ENCODE peak calls at places on chromosomes 12 and 14, in four cellular contexts. G, E, R and V are unnamed samples.

GRCh38 chr12:94566345-94566744 is 84.0 kb downstream of the TMCC3 start:
- DNase-seq in E (no peak), R (no peak), G (no peak), V (no peak)

GRCh38 chr12:117872521-117873169 is 96.1 kb downstream of the KSR2 start:
- DNase-seq in E (no peak), R (no peak), G (no peak), V (no peak)

GRCh38 chr14:21978184-21978998 is 304.8 kb upstream of the OR4E1 start:
- DNase-seq in E (peak; percentile 85), R (no peak), G (peak; percentile 29), V (peak; percentile 42)

GRCh38 chr14:95059126-95059525 is 98.2 kb downstream of the DICER1 start:
- DNase-seq in G (no peak), R (no peak), E (no peak), V (no peak)

GRCh38 chr14:81137316-81137715 is 83.4 kb downstream of the GTF2A1 start:
- DNase-seq in R (no peak), G (peak; percentile 12), E (no peak), V (no peak)

GRCh38 chr14:63727231-63727735 is 582 bp downstream of the SGPP1 start:
- DNase-seq in R (no peak), E (peak; percentile 57), G (peak; percentile 15), V (peak; percentile 5)

GRCh38 chr12:15274561-15274967 is 47.7 kb upstream of the PTPRO start:
- DNase-seq in R (no peak), G (no peak), E (no peak), V (no peak)

GRCh38 chr12:4037747-4038312 is 164.6 kb upstream of the PARP11 start:
- DNase-seq in R (no peak), E (peak; percentile 74), G (peak; percentile 29), V (peak; percentile 10)

GRCh38 chr14:30985796-30986195 is 39.7 kb upstream of the AP4S1 start:
- DNase-seq in G (no peak), R (no peak), E (no peak), V (no peak)

GRCh38 chr14:100374270-100374669 is 51.1 kb downstream of the SLC25A47 start:
- DNase-seq in R (no peak), G (no peak), E (no peak), V (no peak)

GRCh38 chr12:121452356-121453021 is 52.6 kb downstream of the RNF34 start:
- DNase-seq in G (no peak), E (no peak), R (no peak), V (no peak)

GRCh38 chr12:124715121-124715990 is 147.9 kb upstream of the NCOR2 start:
- DNase-seq in R (no peak), E (no peak), G (no peak), V (peak; percentile 37)

GRCh38 chr14:76227450-76228050 is 75.8 kb downstream of the GPATCH2L start:
- DNase-seq in R (no peak), E (no peak), G (no peak), V (no peak)

GRCh38 chr14:76647699-76648298 is 113.5 kb upstream of the VASH1 start:
- DNase-seq in E (peak; percentile 90), G (peak; percentile 71), R (no peak), V (peak; percentile 54)

GRCh38 chr12:67482751-67483661 is 165.5 kb upstream of the DYRK2 start:
- DNase-seq in E (no peak), R (peak; percentile 66), G (no peak), V (no peak)

DNA sequence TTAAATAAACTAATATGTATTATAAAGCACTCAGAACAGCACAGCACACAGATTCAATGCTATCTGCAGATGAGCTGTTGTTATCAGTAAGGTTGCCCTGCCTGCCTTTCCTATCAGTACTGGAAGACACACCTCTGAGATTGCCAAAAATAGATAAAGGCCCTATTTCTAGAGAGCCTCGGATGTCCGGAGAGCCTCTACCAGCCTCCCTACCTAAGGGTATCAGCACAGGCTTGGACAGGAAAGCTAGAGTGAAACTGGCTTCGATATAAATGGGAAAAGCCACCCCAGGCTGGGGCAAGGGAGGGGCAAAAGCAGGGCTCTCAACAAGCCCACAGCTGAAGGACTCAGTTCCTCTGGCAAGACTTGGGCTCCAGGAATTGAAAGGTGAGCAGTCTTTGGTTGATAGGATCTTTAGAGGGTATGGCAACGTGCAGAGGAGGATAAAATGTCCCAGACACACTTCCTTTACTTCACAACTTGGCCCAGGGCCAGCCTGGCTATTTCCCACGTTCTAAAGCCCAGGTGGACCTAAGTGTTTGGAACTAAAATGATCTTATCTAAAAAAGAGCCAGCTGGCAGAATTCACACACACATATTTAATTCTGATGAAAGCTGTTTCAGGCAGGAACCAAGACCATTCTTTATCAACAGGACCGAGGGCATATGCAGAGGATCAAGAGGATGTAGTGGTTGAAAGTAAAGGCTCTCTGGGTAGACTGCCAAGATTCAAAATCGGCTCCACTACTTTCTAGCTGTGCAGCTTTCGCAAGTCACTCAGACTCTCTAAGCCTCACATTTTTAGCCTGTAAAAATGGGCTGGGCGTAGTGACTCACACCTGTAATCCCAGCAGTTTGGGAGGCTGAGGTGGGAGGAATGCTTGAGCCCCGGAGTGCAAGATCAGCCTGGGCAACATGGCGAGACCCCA is 37.8 kb upstream of the ITPR2 start:
- DNase-seq in R (peak; percentile 35), G (no peak), E (no peak), V (no peak)
- TF ChIP-seq JUNB in R (no peak), G (no peak), E (no peak), V (no peak)

GRCh38 chr12:131379758-131380157 is 331.1 kb upstream of the SFSWAP start:
- DNase-seq in G (no peak), E (no peak), R (no peak), V (no peak)
- TF ChIP-seq JUNB in G (no peak), E (no peak), R (no peak), V (no peak)

GRCh38 chr14:72576258-72576657 is 317.6 kb downstream of the DPF3 start:
- DNase-seq in G (no peak), R (no peak), E (no peak), V (no peak)
- TF ChIP-seq JUNB in G (no peak), R (no peak), E (no peak), V (no peak)

DNA sequence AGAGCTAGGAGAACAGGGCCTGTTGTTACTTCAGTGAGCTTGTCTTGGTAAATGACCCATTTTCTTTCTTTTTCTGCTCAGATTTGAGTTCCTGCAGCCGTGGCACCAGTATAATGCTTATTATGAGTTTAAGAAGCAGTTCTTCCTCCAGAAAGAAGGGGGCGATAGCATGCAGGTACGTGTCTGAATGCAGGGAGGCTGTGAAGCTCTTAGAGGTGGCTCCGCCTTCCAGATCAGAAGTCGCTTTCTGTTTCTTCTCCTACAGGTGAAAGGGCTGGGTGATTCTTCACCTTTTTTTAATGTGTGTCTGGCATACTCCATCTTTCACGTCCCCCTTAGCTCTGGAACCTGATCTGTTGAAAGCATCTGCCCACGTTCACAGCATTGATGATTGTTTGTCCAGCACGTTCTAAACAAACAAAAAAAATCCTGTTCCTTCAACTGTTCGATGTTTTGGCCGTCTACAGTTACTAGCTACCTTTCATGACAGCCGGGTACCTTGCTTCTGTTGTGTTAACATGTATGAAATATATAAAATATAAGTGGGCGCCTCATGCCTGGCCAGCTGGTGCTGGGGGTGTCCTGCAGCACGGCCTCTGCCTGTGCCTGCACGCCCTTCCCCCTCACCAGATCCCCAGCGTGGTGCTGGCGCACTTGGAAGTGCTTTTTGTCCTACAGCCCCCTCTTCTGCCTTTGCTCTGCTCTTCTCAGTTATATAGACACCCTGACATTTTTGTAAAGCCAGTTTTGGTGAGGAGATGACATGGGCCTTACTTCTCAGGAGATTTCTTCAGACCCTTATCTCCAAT is 44.6 kb downstream of the SFSWAP start:
- DNase-seq in R (no peak), G (peak; percentile 42), E (peak; percentile 92), V (peak; percentile 50)
- TF ChIP-seq JUNB in R (no peak), G (no peak), E (no peak), V (no peak)

GRCh38 chr14:102774391-102775153 is 2.7 kb upstream of the TRAF3 start:
- DNase-seq in R (peak; percentile 96), G (peak; percentile 86), E (peak; percentile 85), V (peak; percentile 70)

GRCh38 chr14:102770910-102771543 is 6.2 kb upstream of the TRAF3 start:
- DNase-seq in R (no peak), E (no peak), G (no peak), V (no peak)

GRCh38 chr14:102770147-102770909 is 6.9 kb upstream of the TRAF3 start:
- DNase-seq in G (no peak), R (no peak), E (no peak), V (peak; percentile 20)

GRCh38 chr14:102775855-102776760 is 1.1 kb upstream of the TRAF3 start:
- DNase-seq in G (no peak), E (peak; percentile 40), R (no peak), V (no peak)

GRCh38 chr14:102772781-102773570 is 4.3 kb upstream of the TRAF3 start:
- DNase-seq in G (no peak), E (peak; percentile 90), R (no peak), V (no peak)
- TF ChIP-seq JUNB in G (no peak), E (no peak), R (no peak), V (no peak)

DNA sequence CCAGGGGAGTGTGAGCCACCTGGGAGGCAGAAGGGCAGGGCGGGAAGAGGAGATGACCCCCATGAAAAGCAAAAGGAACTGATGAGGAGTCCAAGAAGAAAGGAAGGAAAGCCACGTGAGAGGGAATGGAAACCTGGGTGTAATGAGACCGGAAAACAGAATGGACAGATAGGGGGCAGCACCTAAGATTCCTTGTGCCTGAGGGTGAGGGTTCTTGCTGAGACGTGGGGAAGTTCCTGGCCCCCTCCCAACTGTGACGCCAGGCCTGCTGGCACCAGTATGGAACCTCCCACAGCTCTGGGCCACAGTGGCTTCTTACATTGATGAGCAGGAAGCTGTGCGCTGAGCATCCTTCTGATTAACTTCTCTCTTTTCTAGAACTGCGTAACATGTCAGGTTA is 30.8 kb downstream of the TTC7B start:
- DNase-seq in R (no peak), E (peak; percentile 72), G (no peak), V (no peak)
- TF ChIP-seq JUNB in R (no peak), E (no peak), G (no peak), V (no peak)